ENCODE peak calls at places on chromosomes 12 and 14, in four cellular contexts. Q, N, V and F are unnamed samples. For H3K4me1, the result is how much of the 10 kb centered on the place peaks cover.

GRCh38 chr12:132690112-132690511 is 2.7 kb downstream of the PXMP2 start:
- DNase-seq in Q (no peak), N (no peak), V (no peak), F (no peak)

GRCh38 chr14:72605096-72605920 is 288.6 kb downstream of the DPF3 start:
- DNase-seq in Q (no peak), N (no peak), V (no peak), F (no peak)

GRCh38 chr12:79691299-79692248 is 810 bp upstream of the PAWR start:
- DNase-seq in N (peak), V (peak), Q (no peak), F (no peak)

GRCh38 chr14:103867523-103867953 is 20.2 kb upstream of the PPP1R13B start:
- DNase-seq in V (no peak), N (no peak), Q (no peak), F (no peak)

GRCh38 chr14:75127903-75128595 is 1.2 kb upstream of the NEK9 start:
- DNase-seq in N (no peak), Q (no peak), V (no peak), F (no peak)

GRCh38 chr14:92366237-92366636 is 43.3 kb downstream of the SLC24A4 start:
- DNase-seq in V (no peak), N (no peak), Q (no peak), F (no peak)

GRCh38 chr12:45732250-45732649 is 2.7 kb downstream of the ARID2 start:
- DNase-seq in V (peak), N (peak), Q (no peak), F (peak)

GRCh38 chr12:1419849-1420371 is 174.5 kb downstream of the FBXL14 start:
- DNase-seq in Q (no peak), V (no peak), N (no peak), F (no peak)

GRCh38 chr12:56931474-56931978 is 2.7 kb downstream of the SDR9C7 start:
- DNase-seq in Q (peak), N (peak), V (peak), F (no peak)

GRCh38 chr14:31969371-31969770 is 107.7 kb upstream of the ARHGAP5 start:
- DNase-seq in Q (no peak), V (no peak), N (no peak), F (no peak)

GRCh38 chr12:6778212-6778570 is 5.9 kb downstream of the LAG3 start:
- DNase-seq in V (no peak), N (peak), Q (peak), F (no peak)

GRCh38 chr14:38838049-38838978 is 264.7 kb downstream of the SEC23A start:
- DNase-seq in N (no peak), Q (no peak), V (no peak), F (no peak)

GRCh38 chr14:98136019-98136418 is 1136.0 kb downstream of the BCL11B start:
- DNase-seq in N (no peak), V (no peak), Q (no peak), F (no peak)

GRCh38 chr12:119372540-119372939 is 38.0 kb downstream of the CCDC60 start:
- DNase-seq in N (no peak), Q (no peak), V (no peak), F (no peak)

GRCh38 chr14:59849371-59850130 is 21.0 kb downstream of the RTN1 start:
- DNase-seq in V (no peak), Q (no peak), N (no peak), F (no peak)

GRCh38 chr14:104977681-104978647 is at the start of gene AHNAK2:
- DNase-seq in N (peak), Q (peak), V (peak), F (no peak)

GRCh38 chr14:93322886-93323596 is 9.8 kb downstream of the BTBD7 start:
- DNase-seq in Q (no peak), N (no peak), V (no peak), F (no peak)

GRCh38 chr14:56687123-56687522 is 107.5 kb downstream of the TMEM260 start:
- DNase-seq in Q (no peak), V (peak), N (no peak), F (no peak)

GRCh38 chr14:37819155-37820015 is 224.0 kb downstream of the TTC6 start:
- DNase-seq in N (peak), Q (no peak), V (peak), F (no peak)

GRCh38 chr14:93944348-93945069 is 17.4 kb downstream of the FAM181A start:
- DNase-seq in Q (no peak), N (no peak), V (no peak), F (no peak)

GRCh38 chr14:81784084-81784483 is 250.4 kb upstream of the SEL1L start:
- DNase-seq in Q (no peak), N (no peak), V (no peak), F (no peak)

GRCh38 chr12:122166422-122167327 is 7.3 kb downstream of the IL31 start:
- DNase-seq in N (no peak), V (no peak), Q (no peak), F (no peak)

GRCh38 chr12:117067638-117068037 is 31.6 kb downstream of the TESC start:
- DNase-seq in V (no peak), Q (no peak), N (no peak), F (no peak)

GRCh38 chr12:123231931-123232330 is 1.0 kb downstream of the MPHOSPH9 start:
- DNase-seq in V (no peak), Q (peak), N (no peak), F (no peak)

GRCh38 chr12:71849109-71849851 is 9.7 kb downstream of the TBC1D15 start:
- DNase-seq in V (no peak), Q (no peak), N (no peak), F (no peak)

GRCh38 chr14:100786131-100786530 is 39.8 kb upstream of the MEG3 start:
- DNase-seq in Q (no peak), V (no peak), N (no peak), F (no peak)

GRCh38 chr14:86038401-86038985 is 508.5 kb downstream of the FLRT2 start:
- DNase-seq in Q (peak), V (peak), N (peak), F (peak)

GRCh38 chr14:98297567-98297966 is 974.4 kb downstream of the BCL11B start:
- DNase-seq in N (no peak), V (no peak), Q (no peak), F (peak)

GRCh38 chr14:99718031-99718810 is 34.1 kb downstream of the CYP46A1 start:
- DNase-seq in N (no peak), Q (peak), V (no peak), F (no peak)

GRCh38 chr14:102819176-102819628 is 42.0 kb downstream of the TRAF3 start:
- DNase-seq in N (no peak), Q (no peak), V (no peak), F (peak)

GRCh38 chr12:18629916-18630315 is 107.9 kb downstream of the PLCZ1 start:
- DNase-seq in N (no peak), V (peak), Q (no peak), F (no peak)

GRCh38 chr14:29149798-29150197 is 383.2 kb downstream of the FOXG1 start:
- DNase-seq in Q (no peak), V (no peak), N (no peak), F (no peak)

GRCh38 chr14:50025073-50025472 is 91.3 kb downstream of the VCPKMT start:
- DNase-seq in V (no peak), N (no peak), Q (no peak), F (no peak)

GRCh38 chr12:105831372-105831771 is 307.4 kb downstream of the NUAK1 start:
- DNase-seq in Q (peak), N (no peak), V (no peak), F (no peak)
- H3K4me1 ChIP-seq in Q (under half), N (under half), V (under half), F (under half)

GRCh38 chr12:93274937-93275336 is 102.8 kb upstream of the NUDT4 start:
- DNase-seq in Q (no peak), N (no peak), V (no peak), F (no peak)
- TF ChIP-seq EZH2phosphoT487 in Q (no peak), N (no peak), V (no peak), F (no peak)

GRCh38 chr12:77010637-77011548 is 54.5 kb downstream of the E2F7 start:
- DNase-seq in V (peak), N (peak), Q (peak), F (peak)
- H3K4me2 ChIP-seq in V (no peak), N (peak), Q (no peak), F (no peak)

GRCh38 chr14:63473194-63473788 is 69.9 kb downstream of the PPP2R5E start:
- DNase-seq in N (no peak), Q (no peak), V (no peak), F (no peak)
- H3K4me1 ChIP-seq in N (under half), Q (under half), V (under half), F (half or more)